ENCODE peak calls at places on chromosomes 6 and 20, in nine cellular contexts. One of them, this sample, is unnamed.

GRCh38 chr6:125751334-125751916 is 2.0 kb downstream of the HEY2 start:
- DNase-seq in pancreas: no peak
- DNase-seq in HepG2: no peak
- DNase-seq in cardiac muscle cell: no peak
- DNase-seq in AG04450: no peak
- DNase-seq in left ventricle myocardium inferior: no peak
- DNase-seq in sigmoid colon: no peak
- DNase-seq in endodermal cell: no peak
- DNase-seq in psoas muscle: no peak
- DNase-seq in this sample: no peak

GRCh38 chr6:35568967-35569606 is 56.4 kb upstream of the TULP1 start:
- DNase-seq in sigmoid colon: peak
- DNase-seq in left ventricle myocardium inferior: peak
- DNase-seq in pancreas: peak
- DNase-seq in AG04450: no peak
- DNase-seq in cardiac muscle cell: peak
- DNase-seq in psoas muscle: peak
- DNase-seq in endodermal cell: peak
- DNase-seq in HepG2: peak
- DNase-seq in this sample: peak

GRCh38 chr6:121443953-121444590 is 8.6 kb downstream of the GJA1 start:
- DNase-seq in left ventricle myocardium inferior: no peak
- DNase-seq in cardiac muscle cell: peak
- DNase-seq in AG04450: no peak
- DNase-seq in endodermal cell: no peak
- DNase-seq in pancreas: no peak
- DNase-seq in HepG2: no peak
- DNase-seq in sigmoid colon: no peak
- DNase-seq in psoas muscle: no peak
- DNase-seq in this sample: no peak

GRCh38 chr6:112927641-112928040 is 580.5 kb downstream of the RFPL4B start:
- DNase-seq in left ventricle myocardium inferior: no peak
- DNase-seq in sigmoid colon: no peak
- DNase-seq in cardiac muscle cell: no peak
- DNase-seq in HepG2: no peak
- DNase-seq in AG04450: no peak
- DNase-seq in pancreas: no peak
- DNase-seq in endodermal cell: no peak
- DNase-seq in psoas muscle: no peak
- DNase-seq in this sample: no peak

GRCh38 chr6:160279850-160280249 is 21.2 kb upstream of the SLC22A2 start:
- DNase-seq in pancreas: no peak
- DNase-seq in HepG2: no peak
- DNase-seq in psoas muscle: no peak
- DNase-seq in cardiac muscle cell: no peak
- DNase-seq in endodermal cell: no peak
- DNase-seq in sigmoid colon: no peak
- DNase-seq in left ventricle myocardium inferior: no peak
- DNase-seq in AG04450: no peak
- DNase-seq in this sample: no peak

GRCh38 chr20:44684047-44684965 is 30.9 kb upstream of the CCN5 start:
- DNase-seq in psoas muscle: no peak
- DNase-seq in left ventricle myocardium inferior: no peak
- DNase-seq in sigmoid colon: no peak
- DNase-seq in HepG2: peak
- DNase-seq in cardiac muscle cell: no peak
- DNase-seq in endodermal cell: peak
- DNase-seq in AG04450: no peak
- DNase-seq in pancreas: no peak
- DNase-seq in this sample: no peak

GRCh38 chr20:5312518-5312917 is 4.2 kb downstream of the PROKR2 start:
- DNase-seq in left ventricle myocardium inferior: no peak
- DNase-seq in AG04450: no peak
- DNase-seq in HepG2: no peak
- DNase-seq in endodermal cell: no peak
- DNase-seq in sigmoid colon: no peak
- DNase-seq in cardiac muscle cell: no peak
- DNase-seq in psoas muscle: no peak
- DNase-seq in pancreas: no peak
- DNase-seq in this sample: no peak

GRCh38 chr6:71383891-71384489 is 95.4 kb downstream of the OGFRL1 start:
- DNase-seq in AG04450: no peak
- DNase-seq in psoas muscle: no peak
- DNase-seq in cardiac muscle cell: peak
- DNase-seq in endodermal cell: no peak
- DNase-seq in sigmoid colon: no peak
- DNase-seq in left ventricle myocardium inferior: no peak
- DNase-seq in pancreas: no peak
- DNase-seq in HepG2: peak
- DNase-seq in this sample: no peak

GRCh38 chr20:10718671-10719070 is 44.9 kb upstream of the JAG1 start:
- DNase-seq in psoas muscle: no peak
- DNase-seq in HepG2: no peak
- DNase-seq in sigmoid colon: no peak
- DNase-seq in pancreas: no peak
- DNase-seq in AG04450: no peak
- DNase-seq in left ventricle myocardium inferior: no peak
- DNase-seq in cardiac muscle cell: no peak
- DNase-seq in endodermal cell: no peak
- DNase-seq in this sample: no peak

GRCh38 chr20:24911461-24911860 is 37.6 kb upstream of the CST7 start:
- DNase-seq in sigmoid colon: no peak
- DNase-seq in psoas muscle: no peak
- DNase-seq in left ventricle myocardium inferior: no peak
- DNase-seq in HepG2: no peak
- DNase-seq in pancreas: no peak
- DNase-seq in AG04450: no peak
- DNase-seq in cardiac muscle cell: no peak
- DNase-seq in endodermal cell: peak
- DNase-seq in this sample: no peak

GRCh38 chr6:89574860-89575561 is 63.5 kb downstream of the LYRM2 start:
- DNase-seq in HepG2: no peak
- DNase-seq in left ventricle myocardium inferior: no peak
- DNase-seq in cardiac muscle cell: no peak
- DNase-seq in endodermal cell: no peak
- DNase-seq in psoas muscle: no peak
- DNase-seq in pancreas: no peak
- DNase-seq in sigmoid colon: no peak
- DNase-seq in AG04450: no peak
- DNase-seq in this sample: no peak

GRCh38 chr20:50360218-50360672 is 149.9 kb upstream of the PTPN1 start:
- DNase-seq in AG04450: no peak
- DNase-seq in sigmoid colon: peak
- DNase-seq in endodermal cell: no peak
- DNase-seq in psoas muscle: no peak
- DNase-seq in left ventricle myocardium inferior: no peak
- DNase-seq in pancreas: no peak
- DNase-seq in cardiac muscle cell: no peak
- DNase-seq in HepG2: no peak
- DNase-seq in this sample: no peak

GRCh38 chr6:16669227-16669626 is 92.0 kb downstream of the ATXN1 start:
- DNase-seq in cardiac muscle cell: peak
- DNase-seq in sigmoid colon: no peak
- DNase-seq in endodermal cell: no peak
- DNase-seq in pancreas: no peak
- DNase-seq in left ventricle myocardium inferior: no peak
- DNase-seq in psoas muscle: no peak
- DNase-seq in AG04450: no peak
- DNase-seq in HepG2: peak
- DNase-seq in this sample: no peak

GRCh38 chr20:58574469-58574868 is 59.3 kb upstream of the APCDD1L start:
- DNase-seq in HepG2: no peak
- DNase-seq in left ventricle myocardium inferior: no peak
- DNase-seq in AG04450: no peak
- DNase-seq in pancreas: no peak
- DNase-seq in psoas muscle: no peak
- DNase-seq in cardiac muscle cell: no peak
- DNase-seq in endodermal cell: no peak
- DNase-seq in sigmoid colon: no peak
- DNase-seq in this sample: no peak

GRCh38 chr6:137491478-137491877 is 2.7 kb downstream of the OLIG3 start:
- DNase-seq in left ventricle myocardium inferior: no peak
- DNase-seq in HepG2: no peak
- DNase-seq in AG04450: no peak
- DNase-seq in psoas muscle: no peak
- DNase-seq in endodermal cell: no peak
- DNase-seq in cardiac muscle cell: no peak
- DNase-seq in sigmoid colon: no peak
- DNase-seq in pancreas: no peak
- DNase-seq in this sample: no peak

GRCh38 chr6:156691018-156691417 is 86.2 kb upstream of the ARID1B start:
- DNase-seq in AG04450: no peak
- DNase-seq in endodermal cell: no peak
- DNase-seq in cardiac muscle cell: no peak
- DNase-seq in left ventricle myocardium inferior: no peak
- DNase-seq in pancreas: no peak
- DNase-seq in HepG2: no peak
- DNase-seq in sigmoid colon: no peak
- DNase-seq in psoas muscle: no peak
- DNase-seq in this sample: no peak

GRCh38 chr6:1856381-1856780 is 246.7 kb downstream of the FOXC1 start:
- DNase-seq in sigmoid colon: no peak
- DNase-seq in AG04450: no peak
- DNase-seq in HepG2: no peak
- DNase-seq in cardiac muscle cell: peak
- DNase-seq in endodermal cell: no peak
- DNase-seq in pancreas: no peak
- DNase-seq in psoas muscle: no peak
- DNase-seq in left ventricle myocardium inferior: no peak
- DNase-seq in this sample: no peak
- TF ChIP-seq CTCF in sigmoid colon: no peak
- TF ChIP-seq CTCF in AG04450: no peak
- TF ChIP-seq CTCF in HepG2: no peak
- TF ChIP-seq CTCF in cardiac muscle cell: no peak
- TF ChIP-seq CTCF in endodermal cell: peak
- TF ChIP-seq CTCF in pancreas: no peak
- TF ChIP-seq CTCF in psoas muscle: no peak
- TF ChIP-seq CTCF in left ventricle myocardium inferior: no peak
- TF ChIP-seq CTCF in this sample: no peak

DNA sequence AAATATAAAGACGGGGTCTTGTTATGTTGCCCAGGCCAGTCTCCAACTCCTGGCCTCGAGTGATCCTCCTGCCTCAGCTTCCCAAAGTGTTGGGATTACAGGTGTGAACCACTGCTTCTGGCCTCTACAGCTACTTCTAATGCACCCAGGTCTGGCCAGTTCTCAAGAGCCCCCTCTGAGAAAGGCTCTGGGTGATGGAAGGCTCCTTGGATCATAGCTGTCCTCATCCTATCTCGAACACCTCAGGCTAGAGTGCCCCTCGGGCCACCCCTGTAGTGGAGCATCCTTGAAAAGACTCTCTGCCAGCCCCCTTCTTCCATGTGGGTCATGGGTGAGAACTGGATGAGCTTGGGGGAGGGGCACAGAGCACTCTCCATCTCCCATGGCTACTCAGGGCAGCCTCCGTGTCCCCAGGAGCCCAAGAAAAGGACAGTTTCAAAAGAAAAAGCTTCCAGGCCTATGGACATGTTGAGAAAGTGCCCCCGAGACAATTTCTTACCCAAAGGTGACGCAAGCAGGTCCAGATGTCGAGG is 714 bp upstream of the MYLK2 start:
- DNase-seq in endodermal cell: no peak
- DNase-seq in pancreas: no peak
- DNase-seq in psoas muscle: no peak
- DNase-seq in sigmoid colon: no peak
- DNase-seq in HepG2: no peak
- DNase-seq in cardiac muscle cell: no peak
- DNase-seq in left ventricle myocardium inferior: no peak
- DNase-seq in AG04450: no peak
- DNase-seq in this sample: no peak
- H3K27ac ChIP-seq in endodermal cell: no peak
- H3K27ac ChIP-seq in pancreas: peak
- H3K27ac ChIP-seq in psoas muscle: peak
- H3K27ac ChIP-seq in sigmoid colon: no peak
- H3K27ac ChIP-seq in HepG2: no peak
- H3K27ac ChIP-seq in cardiac muscle cell: no peak
- H3K27ac ChIP-seq in left ventricle myocardium inferior: no peak
- H3K27ac ChIP-seq in AG04450: no peak
- H3K27ac ChIP-seq in this sample: no peak

GRCh38 chr6:145734486-145735355 is 599 bp downstream of the EPM2A start:
- DNase-seq in pancreas: peak
- DNase-seq in HepG2: peak
- DNase-seq in left ventricle myocardium inferior: peak
- DNase-seq in endodermal cell: peak
- DNase-seq in psoas muscle: peak
- DNase-seq in sigmoid colon: peak
- DNase-seq in AG04450: peak
- DNase-seq in cardiac muscle cell: peak
- DNase-seq in this sample: peak

GRCh38 chr6:145733207-145733606 is 2.1 kb downstream of the EPM2A start:
- DNase-seq in HepG2: no peak
- DNase-seq in sigmoid colon: no peak
- DNase-seq in cardiac muscle cell: no peak
- DNase-seq in endodermal cell: no peak
- DNase-seq in AG04450: no peak
- DNase-seq in psoas muscle: no peak
- DNase-seq in pancreas: no peak
- DNase-seq in left ventricle myocardium inferior: no peak
- DNase-seq in this sample: no peak

GRCh38 chr6:145732788-145733187 is 2.5 kb downstream of the EPM2A start:
- DNase-seq in left ventricle myocardium inferior: no peak
- DNase-seq in AG04450: no peak
- DNase-seq in HepG2: no peak
- DNase-seq in pancreas: no peak
- DNase-seq in sigmoid colon: no peak
- DNase-seq in endodermal cell: no peak
- DNase-seq in psoas muscle: no peak
- DNase-seq in cardiac muscle cell: no peak
- DNase-seq in this sample: no peak

GRCh38 chr6:145735356-145736165 is at the start of gene EPM2A:
- DNase-seq in AG04450: no peak
- DNase-seq in endodermal cell: peak
- DNase-seq in cardiac muscle cell: peak
- DNase-seq in psoas muscle: peak
- DNase-seq in sigmoid colon: peak
- DNase-seq in pancreas: peak
- DNase-seq in HepG2: peak
- DNase-seq in left ventricle myocardium inferior: peak
- DNase-seq in this sample: peak

DNA sequence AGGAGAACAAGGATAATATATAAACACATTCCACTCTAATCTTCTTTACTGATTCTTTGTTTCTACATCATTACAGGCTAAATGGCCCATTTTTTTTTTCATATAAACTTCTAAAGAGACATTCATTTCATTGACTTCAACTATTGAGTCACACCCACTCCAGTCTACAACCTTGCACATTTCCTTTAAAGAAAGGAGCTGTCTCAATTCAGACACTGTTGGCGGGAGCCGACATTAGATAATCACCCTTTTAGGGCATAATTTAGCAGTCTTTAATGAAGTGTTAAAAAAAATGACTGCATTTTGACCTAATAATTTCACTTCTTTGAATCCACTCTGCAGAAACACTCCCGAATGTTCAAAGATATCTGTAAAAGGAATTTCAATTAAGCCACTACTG is 1.6 kb downstream of the EPM2A start:
- DNase-seq in psoas muscle: no peak
- DNase-seq in sigmoid colon: no peak
- DNase-seq in endodermal cell: no peak
- DNase-seq in cardiac muscle cell: peak
- DNase-seq in pancreas: no peak
- DNase-seq in AG04450: no peak
- DNase-seq in HepG2: no peak
- DNase-seq in left ventricle myocardium inferior: no peak
- DNase-seq in this sample: no peak
- H3K4me3 ChIP-seq in psoas muscle: peak
- H3K4me3 ChIP-seq in sigmoid colon: peak
- H3K4me3 ChIP-seq in endodermal cell: peak
- H3K4me3 ChIP-seq in cardiac muscle cell: peak
- H3K4me3 ChIP-seq in pancreas: no peak
- H3K4me3 ChIP-seq in AG04450: no peak
- H3K4me3 ChIP-seq in HepG2: no peak
- H3K4me3 ChIP-seq in left ventricle myocardium inferior: peak
- H3K4me3 ChIP-seq in this sample: no peak

GRCh38 chr6:111450087-111450486 is 32.9 kb downstream of the REV3L start:
- DNase-seq in endodermal cell: no peak
- DNase-seq in pancreas: no peak
- DNase-seq in sigmoid colon: no peak
- DNase-seq in psoas muscle: no peak
- DNase-seq in AG04450: no peak
- DNase-seq in cardiac muscle cell: no peak
- DNase-seq in left ventricle myocardium inferior: no peak
- DNase-seq in HepG2: no peak
- DNase-seq in this sample: no peak
- TF ChIP-seq CTCF in endodermal cell: no peak
- TF ChIP-seq CTCF in pancreas: no peak
- TF ChIP-seq CTCF in sigmoid colon: no peak
- TF ChIP-seq CTCF in psoas muscle: no peak
- TF ChIP-seq CTCF in AG04450: no peak
- TF ChIP-seq CTCF in cardiac muscle cell: no peak
- TF ChIP-seq CTCF in left ventricle myocardium inferior: no peak
- TF ChIP-seq CTCF in HepG2: no peak
- TF ChIP-seq CTCF in this sample: no peak

This sample was measured in CD8-positive, alpha-beta T cell.